ENCODE peak calls at places on chromosomes 16 and 17, in ten cellular contexts. W, R, Z, S, A, B, E, L, Q and Y are unnamed samples.

GRCh38 chr16:67396159-67396774 is 3.0 kb upstream of the TPPP3 start:
- DNase-seq in W (peak; percentile 85), R (peak; percentile 61), Z (peak; percentile 94), S (peak; percentile 69), A (peak; percentile 37), B (peak; percentile 64), E (peak; percentile 73), L (peak; percentile 88), Q (peak; percentile 70), Y (no peak)

GRCh38 chr17:7887038-7887481 is 1.5 kb upstream of the CHD3 start:
- DNase-seq in W (no peak), R (no peak), Z (no peak), S (no peak), A (no peak), B (no peak), E (no peak), L (no peak), Q (no peak), Y (no peak)

GRCh38 chr17:15255713-15256454 is 9.2 kb downstream of the PMP22 start:
- DNase-seq in W (no peak), R (no peak), Z (no peak), S (peak; percentile 64), A (no peak), B (no peak), E (peak; percentile 46), L (no peak), Q (peak; percentile 89), Y (no peak)

GRCh38 chr16:50602531-50603205 is 54.5 kb downstream of the NKD1 start:
- DNase-seq in W (no peak), R (no peak), Z (no peak), S (no peak), A (peak; percentile 10), B (no peak), E (no peak), L (no peak), Q (no peak), Y (no peak)

GRCh38 chr17:17562145-17562529 is 29.4 kb downstream of the PEMT start:
- DNase-seq in W (no peak), R (no peak), Z (no peak), S (no peak), A (no peak), B (no peak), E (no peak), L (no peak), Q (no peak), Y (no peak)

GRCh38 chr16:85557976-85558589 is 55.0 kb upstream of the GSE1 start:
- DNase-seq in W (no peak), R (no peak), Z (no peak), S (no peak), A (peak; percentile 79), B (no peak), E (no peak), L (no peak), Q (no peak), Y (no peak)

GRCh38 chr16:82954224-82954929 is 327.6 kb downstream of the CDH13 start:
- DNase-seq in W (no peak), R (no peak), Z (no peak), S (peak; percentile 27), A (no peak), B (no peak), E (no peak), L (no peak), Q (peak; percentile 78), Y (no peak)

GRCh38 chr17:78269893-78270490 is 38.6 kb downstream of the TMEM235 start:
- DNase-seq in W (no peak), R (no peak), Z (no peak), S (no peak), A (no peak), B (no peak), E (no peak), L (no peak), Q (no peak), Y (no peak)

GRCh38 chr17:46742539-46743270 is 75.8 kb downstream of the WNT3 start:
- DNase-seq in W (peak; percentile 62), R (no peak), Z (no peak), S (peak; percentile 96), A (no peak), B (no peak), E (no peak), L (no peak), Q (peak; percentile 87), Y (no peak)

GRCh38 chr17:17836250-17836817 is 452 bp downstream of the SREBF1 start:
- DNase-seq in W (peak; percentile 98), R (peak; percentile 97), Z (peak; percentile 100), S (peak; percentile 91), A (peak; percentile 99), B (peak; percentile 99), E (peak; percentile 98), L (peak; percentile 98), Q (peak; percentile 85), Y (peak; percentile 99)

GRCh38 chr16:515175-515962 is 12.1 kb upstream of the CAPN15 start:
- DNase-seq in W (no peak), R (no peak), Z (no peak), S (no peak), A (no peak), B (no peak), E (no peak), L (no peak), Q (no peak), Y (no peak)

GRCh38 chr17:13874134-13874533 is 195.2 kb upstream of the COX10 start:
- DNase-seq in W (no peak), R (no peak), Z (no peak), S (no peak), A (no peak), B (no peak), E (no peak), L (no peak), Q (no peak), Y (no peak)

GRCh38 chr16:68786685-68787418 is 49.8 kb downstream of the CDH1 start:
- DNase-seq in W (no peak), R (no peak), Z (no peak), S (peak; percentile 57), A (no peak), B (peak; percentile 81), E (peak; percentile 22), L (no peak), Q (peak; percentile 97), Y (no peak)

GRCh38 chr16:84465154-84465553 is 39.3 kb downstream of the MEAK7 start:
- DNase-seq in W (no peak), R (no peak), Z (peak; percentile 56), S (no peak), A (no peak), B (no peak), E (peak; percentile 3), L (no peak), Q (no peak), Y (peak; percentile 30)

DNA sequence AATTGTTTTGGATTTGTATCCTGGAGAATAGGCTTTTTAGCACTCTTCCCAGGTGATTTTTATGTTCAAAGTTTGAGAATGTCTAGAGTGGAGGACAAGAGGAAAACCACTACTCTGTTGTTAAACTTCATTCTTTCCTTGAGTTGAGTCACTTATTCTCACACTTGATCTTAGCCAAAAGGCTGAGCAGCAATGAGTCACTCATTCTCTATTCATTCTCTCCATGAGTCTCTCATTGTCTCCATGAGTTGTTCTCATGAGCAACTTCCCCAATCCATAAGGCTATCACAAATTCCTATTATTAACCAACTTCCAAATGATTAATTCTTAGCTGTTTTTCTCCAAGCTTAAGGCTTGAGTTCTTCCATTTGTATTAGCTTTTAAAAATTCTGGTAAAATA is 1393.3 kb downstream of the CDH8 start:
- DNase-seq in W (no peak), R (no peak), Z (no peak), S (peak; percentile 11), A (no peak), B (no peak), E (no peak), L (no peak), Q (peak; percentile 91), Y (no peak)
- TF ChIP-seq CTCF in W (no peak), R (no peak), Z (no peak), S (no peak), A (no peak), B (no peak), E (no peak), L (no peak), Q (no peak), Y (no peak)

GRCh38 chr17:16286947-16287562 is 66.2 kb downstream of the CENPV start:
- DNase-seq in W (no peak), R (no peak), Z (peak; percentile 85), S (peak; percentile 77), A (no peak), B (no peak), E (peak; percentile 40), L (peak; percentile 31), Q (no peak), Y (no peak)
- TF ChIP-seq CTCF in W (no peak), R (no peak), Z (no peak), S (peak; percentile 38), A (no peak), B (no peak), E (no peak), L (no peak), Q (peak; percentile 26), Y (no peak)

GRCh38 chr17:34961093-34961911 is at the start of the genes CCT6B and ZNF830:
- DNase-seq in W (peak; percentile 93), R (peak; percentile 90), Z (peak; percentile 98), S (peak; percentile 95), A (peak; percentile 94), B (peak; percentile 87), E (peak; percentile 92), L (peak; percentile 88), Q (peak; percentile 94), Y (peak; percentile 95)
- TF ChIP-seq CTCF in W (peak; percentile 1), R (no peak), Z (no peak), S (no peak), A (no peak), B (peak; percentile 17), E (no peak), L (no peak), Q (no peak), Y (no peak)

GRCh38 chr16:75320435-75320834 is 69.0 kb upstream of the BCAR1 start:
- DNase-seq in W (peak; percentile 45), R (no peak), Z (no peak), S (no peak), A (peak; percentile 62), B (peak; percentile 61), E (no peak), L (no peak), Q (no peak), Y (no peak)
- TF ChIP-seq CTCF in W (no peak), R (no peak), Z (no peak), S (no peak), A (no peak), B (peak; percentile 34), E (no peak), L (no peak), Q (no peak), Y (no peak)

DNA sequence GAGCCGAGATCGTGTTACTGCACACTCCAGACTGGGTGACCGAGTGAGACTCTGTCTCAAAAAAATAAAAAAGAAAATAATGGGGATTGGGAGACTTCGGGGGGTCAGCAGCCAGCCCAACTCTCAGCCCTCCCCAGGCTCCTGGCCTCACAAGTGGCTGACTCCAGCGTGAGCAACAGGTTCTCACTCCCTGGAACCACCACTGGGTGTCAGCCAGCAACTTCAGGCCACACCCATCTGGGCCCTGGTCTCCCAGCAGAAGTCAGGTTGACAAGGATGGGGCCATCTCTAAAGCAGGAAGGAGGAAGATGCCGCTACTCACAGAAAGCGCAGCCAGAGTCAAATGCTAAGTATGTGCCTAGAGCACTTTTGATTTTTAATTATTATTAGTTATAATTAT is 139.4 kb downstream of the C16orf78 start:
- DNase-seq in W (no peak), R (peak; percentile 25), Z (no peak), S (peak; percentile 4), A (no peak), B (no peak), E (no peak), L (peak; percentile 58), Q (peak; percentile 4), Y (no peak)
- TF ChIP-seq CTCF in W (peak; percentile 17), R (peak; percentile 28), Z (no peak), S (no peak), A (no peak), B (no peak), E (no peak), L (no peak), Q (no peak), Y (peak; percentile 44)

GRCh38 chr17:80109713-80110446 is 8.5 kb downstream of the GAA start:
- DNase-seq in W (no peak), R (no peak), Z (peak; percentile 89), S (no peak), A (no peak), B (no peak), E (peak; percentile 11), L (peak; percentile 9), Q (no peak), Y (no peak)
- TF ChIP-seq CTCF in W (no peak), R (no peak), Z (no peak), S (no peak), A (no peak), B (no peak), E (no peak), L (no peak), Q (no peak), Y (no peak)